ENCODE peak calls at places on chromosomes 4 and X, in ten cellular contexts. I is IMR-90, S is LNCaP clone FGC, Y is H9, R is OCI-LY7, D is upper lobe of left lung, L is mucosa of descending colon, E is BJ, T is psoas muscle, U is neural progenitor cell. Z is an unnamed sample.

GRCh38 chrX:130165181-130165702 is 399 bp downstream of the AIFM1 start:
- DNase-seq in Y (no peak), I (no peak), T (no peak), R (no peak), D (no peak), E (no peak), S (peak; percentile 19), U (no peak), L (no peak), Z (no peak)

GRCh38 chr4:82780398-82781231 is 18.0 kb downstream of the SCD5 start:
- DNase-seq in D (peak; percentile 56), S (no peak), U (no peak), Y (peak; percentile 29), E (no peak), T (peak; percentile 80), I (peak; percentile 59), L (peak; percentile 77), R (no peak), Z (peak; percentile 78)

GRCh38 chr4:19832388-19832787 is 419.3 kb upstream of the SLIT2 start:
- DNase-seq in D (no peak), S (no peak), Y (no peak), E (no peak), I (peak; percentile 31), L (no peak), R (no peak), U (no peak), T (no peak), Z (no peak)

GRCh38 chr4:147916351-147916750 is 184.5 kb downstream of the ARHGAP10 start:
- DNase-seq in E (no peak), U (no peak), D (no peak), R (no peak), Y (no peak), I (no peak), S (peak; percentile 80), T (no peak), L (no peak), Z (no peak)

GRCh38 chrX:118941147-118941546 is 33.3 kb upstream of the LONRF3 start:
- DNase-seq in E (no peak), Y (no peak), U (no peak), R (no peak), I (no peak), T (no peak), L (no peak), S (no peak), D (no peak), Z (no peak)

GRCh38 chr4:126762651-126763247 is 870.0 kb upstream of the INTU start:
- DNase-seq in D (no peak), I (no peak), S (no peak), L (no peak), R (no peak), E (no peak), T (no peak), U (no peak), Y (no peak), Z (no peak)

GRCh38 chr4:182521006-182521405 is 277.8 kb downstream of the TENM3 start:
- DNase-seq in T (no peak), E (no peak), U (no peak), L (no peak), Y (no peak), S (no peak), R (no peak), I (no peak), D (no peak), Z (no peak)

GRCh38 chr4:126611900-126612299 is 1020.9 kb upstream of the INTU start:
- DNase-seq in Y (no peak), R (no peak), S (no peak), L (no peak), E (no peak), D (no peak), T (no peak), U (no peak), I (peak; percentile 38), Z (no peak)

GRCh38 chr4:42844422-42844821 is 48.1 kb upstream of the GRXCR1 start:
- DNase-seq in I (no peak), Y (no peak), L (no peak), E (no peak), T (no peak), D (no peak), S (no peak), R (no peak), U (no peak), Z (no peak)

GRCh38 chr4:56434599-56435000 is 815 bp downstream of the PPAT start:
- DNase-seq in D (peak; percentile 49), Y (no peak), T (no peak), U (peak; percentile 76), I (peak; percentile 58), E (no peak), S (peak; percentile 54), L (no peak), R (no peak), Z (no peak)

GRCh38 chr4:35151816-35152572 is 1092.3 kb downstream of the ARAP2 start:
- DNase-seq in U (peak; percentile 63), L (no peak), Y (peak; percentile 55), T (no peak), S (no peak), I (no peak), R (peak; percentile 3), E (no peak), D (no peak), Z (no peak)

GRCh38 chrX:9231491-9231890 is 197.6 kb upstream of the FAM9B start:
- DNase-seq in R (no peak), S (no peak), T (no peak), D (no peak), U (no peak), L (no peak), I (peak; percentile 33), Y (no peak), E (no peak), Z (no peak)

GRCh38 chr4:17283832-17284231 is 228.1 kb downstream of the QDPR start:
- DNase-seq in I (no peak), U (no peak), Y (no peak), L (no peak), S (no peak), R (no peak), D (no peak), E (no peak), T (no peak), Z (no peak)

GRCh38 chr4:104907074-104907649 is 239.5 kb upstream of the TET2 start:
- DNase-seq in R (no peak), U (no peak), T (no peak), Y (no peak), D (no peak), E (no peak), I (no peak), S (no peak), L (no peak), Z (no peak)

GRCh38 chr4:88858752-88859151 is 161.1 kb upstream of the NAP1L5 start:
- DNase-seq in I (no peak), Y (no peak), R (peak; percentile 37), L (no peak), U (no peak), S (no peak), E (no peak), D (peak; percentile 25), T (no peak), Z (no peak)

GRCh38 chr4:26059391-26060154 is 145.6 kb downstream of the SMIM20 start:
- DNase-seq in I (no peak), Y (no peak), L (no peak), R (no peak), S (no peak), D (no peak), E (no peak), U (no peak), T (no peak), Z (no peak)

GRCh38 chr4:8115203-8115520 is 43.5 kb downstream of the ABLIM2 start:
- DNase-seq in U (no peak), Y (no peak), I (no peak), E (no peak), D (no peak), T (peak; percentile 39), S (no peak), R (no peak), L (no peak), Z (no peak)

GRCh38 chr4:10063544-10064300 is 42.4 kb upstream of the SLC2A9 start:
- DNase-seq in I (peak; percentile 70), T (peak; percentile 76), Y (peak; percentile 82), U (peak; percentile 88), L (no peak), R (no peak), D (peak; percentile 60), S (peak; percentile 76), E (peak; percentile 9), Z (no peak)

GRCh38 chr4:125315571-125316390 is 1.0 kb downstream of the FAT4 start:
- DNase-seq in I (peak; percentile 54), E (no peak), T (peak; percentile 76), D (peak; percentile 32), S (no peak), R (no peak), U (peak; percentile 90), Y (peak; percentile 57), L (peak; percentile 16), Z (peak; percentile 75)
- TF ChIP-seq CTCF in I (peak; percentile 23), E (peak; percentile 42), T (no peak), D (no peak), S (peak; percentile 28), R (no peak), U (peak; percentile 32), Y (peak; percentile 32), L (no peak), Z (peak; percentile 23)

GRCh38 chrX:103488332-103488731 is 31.0 kb downstream of the RAB40A start:
- DNase-seq in Y (no peak), T (no peak), D (no peak), U (peak; percentile 38), E (no peak), R (peak; percentile 1), I (no peak), L (no peak), S (no peak), Z (no peak)
- TF ChIP-seq CTCF in Y (peak; percentile 64), T (peak; percentile 24), D (no peak), U (peak; percentile 59), E (peak; percentile 39), R (peak; percentile 58), I (peak; percentile 41), L (no peak), S (peak; percentile 34), Z (peak; percentile 37)

DNA sequence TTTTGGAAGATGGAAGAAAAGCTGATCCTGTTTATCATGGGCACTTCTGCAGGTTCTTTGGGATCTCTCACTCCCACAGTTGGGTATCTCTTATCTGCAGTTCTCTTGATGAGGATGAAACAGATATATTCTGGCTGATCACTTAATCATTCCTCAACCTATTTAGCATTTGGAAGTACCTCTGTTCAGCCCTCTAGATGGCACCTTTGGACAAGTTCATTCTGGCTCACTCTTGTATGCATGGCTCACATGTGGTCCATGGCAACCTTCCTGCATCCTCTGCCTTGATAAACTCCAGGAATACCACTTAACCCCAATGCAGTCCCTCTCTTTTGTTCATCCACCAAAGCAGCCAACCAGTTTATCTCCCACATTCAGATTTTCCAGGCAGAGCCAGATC is 74.2 kb downstream of the SMARCA5 start:
- DNase-seq in I (no peak), D (no peak), U (no peak), S (peak; percentile 3), L (no peak), T (no peak), Y (no peak), R (no peak), E (no peak), Z (no peak)
- TF ChIP-seq CTCF in I (no peak), D (no peak), U (no peak), S (peak; percentile 45), L (no peak), T (peak; percentile 20), Y (no peak), R (peak; percentile 44), E (no peak), Z (no peak)

DNA sequence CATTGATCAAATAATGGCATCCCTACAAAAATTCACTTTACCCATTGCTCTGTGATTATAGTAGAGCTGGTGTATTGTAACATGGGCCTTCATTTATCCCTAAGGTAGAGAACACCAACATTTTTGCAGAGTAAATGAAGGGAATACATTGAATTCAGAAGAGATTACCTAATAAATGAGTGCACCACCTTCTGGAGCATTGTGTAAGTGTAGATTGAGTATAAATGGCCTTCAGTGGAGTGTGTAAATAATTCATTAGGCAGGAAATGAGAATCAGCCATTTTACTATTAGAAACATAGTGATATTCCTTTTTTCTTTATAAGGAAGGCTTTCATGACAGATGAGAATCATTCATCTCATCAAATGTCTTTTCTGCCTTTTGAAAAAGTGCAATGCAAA is 155.8 kb downstream of the FAM47B start:
- DNase-seq in Y (no peak), S (no peak), R (no peak), T (no peak), D (no peak), L (no peak), E (no peak), U (no peak), I (no peak), Z (no peak)
- TF ChIP-seq CTCF in Y (no peak), S (peak; percentile 16), R (no peak), T (no peak), D (no peak), L (no peak), E (peak; percentile 12), U (peak; percentile 7), I (no peak), Z (no peak)

Z was measured in upper lobe of right lung.